ENCODE peak calls at places on chromosomes 13 and 19, in seven cellular contexts. I, N, U, E, L, X and R are unnamed samples.
A peak's percentile ranks its signal among the peaks of the same experiment; 100 is the strongest.

GRCh38 chr13:39462456-39462855 is 140.5 kb downstream of the LHFPL6 start:
- DNase-seq in I (no peak), N (no peak), U (no peak), E (no peak), L (no peak), X (no peak), R (no peak)

GRCh38 chr19:43718627-43719377 is 2.9 kb downstream of the IRGC start:
- DNase-seq in I (no peak), N (no peak), U (no peak), E (no peak), L (no peak), X (no peak), R (no peak)

GRCh38 chr13:33637978-33638743 is 179.8 kb upstream of the RFC3 start:
- DNase-seq in I (peak; percentile 49), N (peak; percentile 30), U (no peak), E (no peak), L (no peak), X (no peak), R (no peak)

GRCh38 chr13:52706074-52706473 is 33.5 kb downstream of the CNMD start:
- DNase-seq in I (no peak), N (no peak), U (no peak), E (no peak), L (no peak), X (no peak), R (no peak)

GRCh38 chr13:107807306-107808073 is 407.8 kb downstream of the LIG4 start:
- DNase-seq in I (no peak), N (no peak), U (peak; percentile 35), E (no peak), L (no peak), X (no peak), R (no peak)

GRCh38 chr19:39408392-39409206 is 2.0 kb downstream of the ZFP36 start:
- DNase-seq in I (peak; percentile 52), N (no peak), U (peak; percentile 65), E (no peak), L (no peak), X (no peak), R (no peak)

GRCh38 chr19:40799558-40800338 is 757 bp downstream of the EGLN2 start:
- DNase-seq in I (no peak), N (peak; percentile 69), U (peak; percentile 89), E (peak; percentile 83), L (no peak), X (peak; percentile 69), R (peak; percentile 80)

GRCh38 chr13:106709509-106709908 is 141.6 kb upstream of the ARGLU1 start:
- DNase-seq in I (no peak), N (no peak), U (peak; percentile 34), E (peak; percentile 26), L (no peak), X (no peak), R (no peak)

GRCh38 chr13:24905242-24905641 is 141.3 kb downstream of the RNF17 start:
- DNase-seq in I (peak; percentile 36), N (no peak), U (no peak), E (no peak), L (no peak), X (no peak), R (no peak)

GRCh38 chr19:39752390-39752789 is 14.6 kb upstream of the CLC start:
- DNase-seq in I (no peak), N (no peak), U (no peak), E (no peak), L (no peak), X (no peak), R (no peak)

GRCh38 chr13:27130223-27131015 is 41.2 kb downstream of the USP12 start:
- DNase-seq in I (peak; percentile 76), N (no peak), U (no peak), E (no peak), L (no peak), X (no peak), R (no peak)

GRCh38 chr13:25881946-25882574 is 169.8 kb downstream of the SHISA2 start:
- DNase-seq in I (no peak), N (peak; percentile 78), U (no peak), E (no peak), L (no peak), X (no peak), R (no peak)

GRCh38 chr13:21175656-21176194 is 627 bp downstream of the SKA3 start:
- DNase-seq in I (peak; percentile 28), N (no peak), U (no peak), E (no peak), L (no peak), X (no peak), R (no peak)

GRCh38 chr13:72121466-72121865 is 254.5 kb upstream of the DACH1 start:
- DNase-seq in I (no peak), N (peak; percentile 45), U (no peak), E (no peak), L (no peak), X (no peak), R (no peak)

GRCh38 chr19:1468274-1469199 is 10.5 kb downstream of the C19orf25 start:
- DNase-seq in I (peak; percentile 37), N (no peak), U (peak; percentile 70), E (no peak), L (no peak), X (no peak), R (no peak)

GRCh38 chr13:30074955-30075614 is 224.7 kb upstream of the UBL3 start:
- DNase-seq in I (no peak), N (no peak), U (no peak), E (no peak), L (no peak), X (no peak), R (no peak)

GRCh38 chr13:97058417-97058816 is 64.1 kb upstream of the OXGR1 start:
- DNase-seq in I (no peak), N (no peak), U (no peak), E (no peak), L (no peak), X (no peak), R (no peak)

GRCh38 chr13:114077121-114077937 is 55.1 kb downstream of the RASA3 start:
- DNase-seq in I (no peak), N (no peak), U (no peak), E (peak; percentile 17), L (peak; percentile 51), X (peak; percentile 14), R (no peak)

GRCh38 chr13:114073881-114074551 is 58.4 kb downstream of the RASA3 start:
- DNase-seq in I (no peak), N (no peak), U (peak; percentile 27), E (no peak), L (peak; percentile 38), X (peak; percentile 17), R (no peak)

GRCh38 chr13:114074671-114075315 is 57.6 kb downstream of the RASA3 start:
- DNase-seq in I (no peak), N (no peak), U (peak; percentile 37), E (peak; percentile 21), L (peak; percentile 46), X (peak; percentile 11), R (no peak)

GRCh38 chr13:114077938-114078335 is 54.5 kb downstream of the RASA3 start:
- DNase-seq in I (peak; percentile 40), N (peak; percentile 53), U (peak; percentile 81), E (peak; percentile 24), L (peak; percentile 53), X (no peak), R (no peak)

DNA sequence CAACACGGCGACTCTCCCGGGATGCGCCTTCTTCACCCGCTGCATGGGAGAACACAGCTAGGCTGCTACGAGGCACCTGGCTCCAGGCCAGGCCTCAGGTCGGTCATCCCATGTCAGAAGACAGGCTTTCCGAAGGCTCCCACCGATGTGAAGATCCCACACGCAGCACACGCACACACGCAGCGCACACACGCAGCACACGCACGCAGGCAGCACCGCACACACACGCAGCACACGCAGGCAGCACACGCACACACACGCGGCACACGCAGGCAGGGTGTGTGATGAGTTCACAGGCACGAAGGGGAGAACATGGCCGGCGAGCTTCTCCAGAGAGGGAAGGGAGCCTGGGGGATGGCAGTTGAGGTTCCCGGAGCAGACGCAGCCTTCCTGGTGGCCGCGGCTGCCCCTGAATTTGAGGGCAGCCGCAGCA is 56.1 kb downstream of the RASA3 start:
- DNase-seq in I (no peak), N (no peak), U (peak; percentile 50), E (peak; percentile 18), L (peak; percentile 62), X (peak; percentile 20), R (no peak)
- H3K4me3 ChIP-seq in I (no peak overlapping the region), N (no peak overlapping the region), U (no peak overlapping the region), E (no peak overlapping the region), L (no peak overlapping the region), X (no peak overlapping the region), R (no peak overlapping the region)

GRCh38 chr13:77477299-77477848 is 58.1 kb upstream of the SCEL start:
- DNase-seq in I (no peak), N (no peak), U (no peak), E (no peak), L (no peak), X (no peak), R (no peak)
- H3K27ac ChIP-seq in I (no peak overlapping the region), N (no peak overlapping the region), U (no peak overlapping the region), E (no peak overlapping the region), L (no peak overlapping the region), X (no peak overlapping the region), R (no peak overlapping the region)

GRCh38 chr19:58559275-58560006 is 1.0 kb upstream of the UBE2M start:
- DNase-seq in I (peak; percentile 89), N (peak; percentile 96), U (peak; percentile 96), E (peak; percentile 96), L (peak; percentile 97), X (peak; percentile 92), R (peak; percentile 94)

GRCh38 chr19:58557253-58558065 is 952 bp downstream of the UBE2M start:
- DNase-seq in I (no peak), N (no peak), U (no peak), E (peak; percentile 25), L (peak; percentile 64), X (no peak), R (no peak)

GRCh38 chr19:58558066-58558622 is at the start of gene UBE2M:
- DNase-seq in I (no peak), N (peak; percentile 63), U (peak; percentile 95), E (peak; percentile 79), L (peak; percentile 85), X (peak; percentile 63), R (peak; percentile 62)

GRCh38 chr19:58560007-58560887 is 1.8 kb upstream of the UBE2M start:
- DNase-seq in I (no peak), N (no peak), U (peak; percentile 55), E (peak; percentile 30), L (no peak), X (no peak), R (no peak)

GRCh38 chr19:58558623-58559274 is 338 bp upstream of the UBE2M start:
- DNase-seq in I (peak; percentile 98), N (peak; percentile 99), U (peak; percentile 100), E (peak; percentile 99), L (peak; percentile 99), X (peak; percentile 97), R (peak; percentile 100)
- H3K4me1 ChIP-seq in I (peaks cover 31% of the 10 kb centered on the region), N (peaks cover 23% of the 10 kb centered on the region), U (peaks cover 22% of the 10 kb centered on the region), E (peaks cover 69% of the 10 kb centered on the region), L (peaks cover 71% of the 10 kb centered on the region), X (peaks cover 67% of the 10 kb centered on the region), R (peaks cover 74% of the 10 kb centered on the region)

DNA sequence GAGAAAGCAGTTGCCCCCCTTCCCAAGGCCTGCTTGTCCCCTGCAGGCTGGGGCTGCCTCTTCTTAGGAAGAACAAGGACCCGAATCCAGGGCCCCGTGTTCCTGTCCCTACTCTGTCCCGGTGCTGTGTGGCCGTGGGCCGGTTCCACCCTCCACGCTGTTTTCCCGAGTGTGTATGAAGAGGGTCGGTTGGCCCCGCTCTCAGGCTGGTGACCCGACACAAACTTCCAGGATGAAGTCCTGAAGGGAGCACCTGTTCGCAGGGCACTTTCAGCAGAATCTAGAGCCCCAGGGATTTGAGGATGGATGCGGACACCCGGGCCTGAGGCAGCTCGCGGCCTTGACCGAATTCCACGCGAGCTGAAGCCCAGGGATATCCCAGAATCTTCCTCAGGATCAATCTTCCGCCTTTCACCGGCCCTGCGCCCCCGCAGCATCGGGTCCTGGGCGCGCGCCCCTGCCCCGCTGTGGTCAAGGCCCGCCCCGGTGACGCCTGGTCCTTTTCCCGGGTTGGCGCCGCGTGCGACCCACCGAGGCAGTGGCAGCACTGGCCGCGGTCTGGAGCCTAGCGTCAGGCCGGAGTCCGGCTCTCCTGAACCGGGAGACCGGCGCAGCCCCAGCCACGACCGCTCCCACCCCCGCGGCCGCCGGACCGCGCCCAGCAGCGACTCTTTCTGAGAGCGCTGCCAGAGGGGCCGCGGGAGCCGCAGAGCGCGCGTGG is 528 bp upstream of the CHST8 start:
- DNase-seq in I (no peak), N (peak; percentile 61), U (no peak), E (no peak), L (no peak), X (no peak), R (no peak)
- H3K4me3 ChIP-seq in I (no peak overlapping the region), N (peak overlapping the region; percentile 53), U (peak overlapping the region; percentile 56), E (peak overlapping the region; percentile 58), L (peak overlapping the region; percentile 53), X (peak overlapping the region; percentile 37), R (peak overlapping the region; percentile 58)